ENCODE peak calls at places on chromosomes 16 and 17, in four cellular contexts. One of them, this sample, is unnamed.

GRCh38 chr17:74875155-74875969 is 2.6 kb upstream of the FDXR start:
- DNase-seq in stomach: no peak
- DNase-seq in lung: no peak
- DNase-seq in aorta: no peak
- DNase-seq in this sample: no peak

GRCh38 chr17:57953703-57954420 is 1.4 kb downstream of the CUEDC1 start:
- DNase-seq in aorta: no peak
- DNase-seq in stomach: no peak
- DNase-seq in lung: no peak
- DNase-seq in this sample: no peak

GRCh38 chr16:27169511-27170071 is 33.7 kb upstream of the KDM8 start:
- DNase-seq in stomach: peak; percentile 40
- DNase-seq in lung: no peak
- DNase-seq in aorta: peak; percentile 55
- DNase-seq in this sample: no peak

GRCh38 chr16:25063102-25063501 is 47.9 kb upstream of the ARHGAP17 start:
- DNase-seq in lung: no peak
- DNase-seq in aorta: no peak
- DNase-seq in stomach: no peak
- DNase-seq in this sample: no peak

GRCh38 chr17:12958786-12959185 is 59.0 kb downstream of the ELAC2 start:
- DNase-seq in aorta: no peak
- DNase-seq in stomach: no peak
- DNase-seq in lung: no peak
- DNase-seq in this sample: no peak

GRCh38 chr17:78819402-78819801 is 21.2 kb downstream of the USP36 start:
- DNase-seq in stomach: no peak
- DNase-seq in aorta: no peak
- DNase-seq in lung: no peak
- DNase-seq in this sample: no peak

GRCh38 chr16:89921699-89922476 is 1.3 kb upstream of the TUBB3 start:
- DNase-seq in lung: peak; percentile 73
- DNase-seq in aorta: peak; percentile 96
- DNase-seq in stomach: peak; percentile 58
- DNase-seq in this sample: no peak

GRCh38 chr17:2697611-2698162 is 13.9 kb downstream of the CLUH start:
- DNase-seq in aorta: peak; percentile 38
- DNase-seq in lung: no peak
- DNase-seq in stomach: no peak
- DNase-seq in this sample: no peak

GRCh38 chr17:49742256-49742655 is 21.7 kb downstream of the FAM117A start:
- DNase-seq in aorta: no peak
- DNase-seq in stomach: no peak
- DNase-seq in lung: no peak
- DNase-seq in this sample: no peak

GRCh38 chr17:38890410-38890746 is 20.5 kb downstream of the LASP1 start:
- DNase-seq in stomach: no peak
- DNase-seq in lung: no peak
- DNase-seq in aorta: no peak
- DNase-seq in this sample: no peak

GRCh38 chr17:46995841-46996571 is 17.0 kb upstream of the RPRML start:
- DNase-seq in aorta: no peak
- DNase-seq in stomach: no peak
- DNase-seq in lung: no peak
- DNase-seq in this sample: no peak

GRCh38 chr17:53707546-53707945 is 115.2 kb upstream of the KIF2B start:
- DNase-seq in lung: no peak
- DNase-seq in stomach: no peak
- DNase-seq in aorta: no peak
- DNase-seq in this sample: no peak

GRCh38 chr17:74135391-74136167 is 67.9 kb upstream of the RPL38 start:
- DNase-seq in aorta: no peak
- DNase-seq in stomach: no peak
- DNase-seq in lung: no peak
- DNase-seq in this sample: no peak

GRCh38 chr16:65222049-65222448 is 100.2 kb upstream of the CDH11 start:
- DNase-seq in stomach: no peak
- DNase-seq in aorta: no peak
- DNase-seq in lung: no peak
- DNase-seq in this sample: no peak

GRCh38 chr17:50297407-50297865 is 23.2 kb downstream of the TMEM92 start:
- DNase-seq in lung: peak; percentile 81
- DNase-seq in aorta: peak; percentile 80
- DNase-seq in stomach: peak; percentile 89
- DNase-seq in this sample: no peak

GRCh38 chr17:50364715-50365114 is 8.3 kb downstream of the MRPL27 start:
- DNase-seq in aorta: no peak
- DNase-seq in lung: no peak
- DNase-seq in stomach: no peak
- DNase-seq in this sample: no peak

GRCh38 chr17:58324409-58325288 is 3.9 kb downstream of the TSPOAP1 start:
- DNase-seq in lung: no peak
- DNase-seq in aorta: peak; percentile 67
- DNase-seq in stomach: peak; percentile 69
- DNase-seq in this sample: no peak

GRCh38 chr17:67150826-67151225 is 94.2 kb downstream of the HELZ start:
- DNase-seq in stomach: no peak
- DNase-seq in aorta: no peak
- DNase-seq in lung: no peak
- DNase-seq in this sample: no peak
- H3K36me3 ChIP-seq in stomach: peaks cover 56% of the 10 kb centered on the region
- H3K36me3 ChIP-seq in aorta: no peaks in the 10 kb centered on the region
- H3K36me3 ChIP-seq in lung: peaks cover 12% of the 10 kb centered on the region
- H3K36me3 ChIP-seq in this sample: peaks cover 47% of the 10 kb centered on the region

GRCh38 chr17:17361543-17362511 is 58.7 kb downstream of the NT5M start:
- DNase-seq in aorta: no peak
- DNase-seq in stomach: no peak
- DNase-seq in lung: no peak
- DNase-seq in this sample: no peak
- H3K27ac ChIP-seq in aorta: no peak overlapping the region
- H3K27ac ChIP-seq in stomach: no peak overlapping the region
- H3K27ac ChIP-seq in lung: no peak overlapping the region
- H3K27ac ChIP-seq in this sample: no peak overlapping the region

GRCh38 chr16:57748596-57748995 is 13.0 kb downstream of the KATNB1 start:
- DNase-seq in stomach: no peak
- DNase-seq in aorta: no peak
- DNase-seq in lung: no peak
- DNase-seq in this sample: no peak
- H3K36me3 ChIP-seq in stomach: peaks cover 52% of the 10 kb centered on the region
- H3K36me3 ChIP-seq in aorta: no peaks in the 10 kb centered on the region
- H3K36me3 ChIP-seq in lung: peaks cover 30% of the 10 kb centered on the region
- H3K36me3 ChIP-seq in this sample: peaks cover 72% of the 10 kb centered on the region

DNA sequence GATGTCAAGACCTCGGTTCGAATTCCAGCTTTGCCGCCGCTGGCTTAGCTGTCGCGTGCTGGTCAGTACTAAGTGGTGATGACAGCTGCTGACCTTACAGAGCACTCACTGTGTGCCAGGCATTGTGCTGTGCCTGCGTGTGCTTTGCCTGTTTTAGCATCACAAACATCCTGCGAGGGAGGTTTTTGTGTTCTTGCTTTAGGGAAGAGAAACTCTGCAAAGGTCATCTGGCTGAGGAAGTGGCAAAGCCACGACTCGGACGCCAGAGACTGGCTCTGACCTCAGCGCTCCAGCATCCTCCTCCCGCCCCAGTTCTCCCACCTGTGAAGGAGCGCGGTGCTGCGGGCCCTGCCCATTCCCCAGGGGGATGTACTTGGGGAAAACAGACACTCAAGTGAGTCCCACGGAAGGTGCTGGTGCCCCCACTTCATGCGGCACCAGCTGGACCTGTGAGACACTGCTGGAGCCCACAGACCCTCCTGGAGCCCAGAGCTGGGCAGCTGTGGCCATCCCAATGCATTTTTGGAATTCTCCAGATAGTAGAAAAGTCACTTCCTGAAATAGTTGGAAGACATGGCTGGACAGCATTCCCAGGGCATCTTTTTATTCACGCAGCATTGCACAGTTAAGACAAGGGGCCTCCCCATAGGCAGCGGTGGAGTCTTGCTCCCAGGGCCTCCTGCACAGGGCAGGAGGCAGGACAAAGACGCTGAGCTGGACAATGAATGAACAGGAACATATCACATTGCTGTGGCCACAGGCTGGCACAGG is 20.0 kb upstream of the HERPUD1 start:
- DNase-seq in aorta: peak; percentile 82
- DNase-seq in stomach: peak; percentile 40
- DNase-seq in lung: peak; percentile 33
- DNase-seq in this sample: no peak
- H3K27ac ChIP-seq in aorta: no peak overlapping the region
- H3K27ac ChIP-seq in stomach: peak overlapping the region; percentile 69
- H3K27ac ChIP-seq in lung: peak overlapping the region; percentile 57
- H3K27ac ChIP-seq in this sample: peak overlapping the region; percentile 16

GRCh38 chr16:86429663-86430062 is 80.7 kb upstream of the FOXF1 start:
- DNase-seq in stomach: no peak
- DNase-seq in lung: no peak
- DNase-seq in aorta: no peak
- DNase-seq in this sample: no peak

GRCh38 chr16:86431540-86431939 is 78.8 kb upstream of the FOXF1 start:
- DNase-seq in stomach: no peak
- DNase-seq in aorta: no peak
- DNase-seq in lung: no peak
- DNase-seq in this sample: no peak

GRCh38 chr16:86432048-86432447 is 78.3 kb upstream of the FOXF1 start:
- DNase-seq in stomach: no peak
- DNase-seq in aorta: no peak
- DNase-seq in lung: no peak
- DNase-seq in this sample: no peak

GRCh38 chr16:86432691-86433090 is 77.6 kb upstream of the FOXF1 start:
- DNase-seq in lung: no peak
- DNase-seq in aorta: no peak
- DNase-seq in stomach: peak; percentile 32
- DNase-seq in this sample: no peak

DNA sequence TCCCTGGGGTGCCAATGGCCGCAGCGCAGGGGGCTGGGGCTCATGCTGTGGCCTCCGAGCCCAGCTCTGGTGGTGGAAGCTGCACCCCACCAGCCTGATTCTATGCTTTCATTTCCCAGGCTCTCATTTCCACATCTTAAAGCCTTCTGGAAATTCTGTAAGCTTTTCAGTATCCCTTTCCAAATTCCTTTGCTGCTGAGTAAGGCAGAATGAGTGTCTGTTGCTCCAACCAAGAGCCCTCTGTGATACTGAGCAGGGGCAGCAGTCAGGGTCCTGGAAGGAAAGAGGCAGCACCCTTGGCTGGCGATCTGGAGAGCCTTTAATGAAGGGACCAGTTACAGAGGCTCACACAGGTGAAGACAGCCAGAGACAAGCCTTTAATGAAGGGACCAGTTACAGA is 79.5 kb upstream of the FOXF1 start:
- DNase-seq in aorta: no peak
- DNase-seq in stomach: no peak
- DNase-seq in lung: no peak
- DNase-seq in this sample: no peak
- H3K36me3 ChIP-seq in aorta: no peaks in the 10 kb centered on the region
- H3K36me3 ChIP-seq in stomach: no peaks in the 10 kb centered on the region
- H3K36me3 ChIP-seq in lung: no peaks in the 10 kb centered on the region
- H3K36me3 ChIP-seq in this sample: no peaks in the 10 kb centered on the region

GRCh38 chr16:75024591-75024990 is 25.8 kb downstream of the ZNRF1 start:
- DNase-seq in stomach: no peak
- DNase-seq in lung: no peak
- DNase-seq in aorta: no peak
- DNase-seq in this sample: no peak

GRCh38 chr16:75025766-75026165 is 26.9 kb downstream of the ZNRF1 start:
- DNase-seq in stomach: no peak
- DNase-seq in aorta: no peak
- DNase-seq in lung: no peak
- DNase-seq in this sample: no peak

GRCh38 chr16:75023019-75023418 is 24.2 kb downstream of the ZNRF1 start:
- DNase-seq in stomach: no peak
- DNase-seq in lung: no peak
- DNase-seq in aorta: no peak
- DNase-seq in this sample: no peak

GRCh38 chr16:75022567-75022966 is 23.7 kb downstream of the ZNRF1 start:
- DNase-seq in stomach: no peak
- DNase-seq in aorta: no peak
- DNase-seq in lung: no peak
- DNase-seq in this sample: no peak

GRCh38 chr16:75024182-75024581 is 25.4 kb downstream of the ZNRF1 start:
- DNase-seq in lung: no peak
- DNase-seq in aorta: no peak
- DNase-seq in stomach: no peak
- DNase-seq in this sample: no peak
- H3K27ac ChIP-seq in lung: no peak overlapping the region
- H3K27ac ChIP-seq in aorta: no peak overlapping the region
- H3K27ac ChIP-seq in stomach: no peak overlapping the region
- H3K27ac ChIP-seq in this sample: no peak overlapping the region

DNA sequence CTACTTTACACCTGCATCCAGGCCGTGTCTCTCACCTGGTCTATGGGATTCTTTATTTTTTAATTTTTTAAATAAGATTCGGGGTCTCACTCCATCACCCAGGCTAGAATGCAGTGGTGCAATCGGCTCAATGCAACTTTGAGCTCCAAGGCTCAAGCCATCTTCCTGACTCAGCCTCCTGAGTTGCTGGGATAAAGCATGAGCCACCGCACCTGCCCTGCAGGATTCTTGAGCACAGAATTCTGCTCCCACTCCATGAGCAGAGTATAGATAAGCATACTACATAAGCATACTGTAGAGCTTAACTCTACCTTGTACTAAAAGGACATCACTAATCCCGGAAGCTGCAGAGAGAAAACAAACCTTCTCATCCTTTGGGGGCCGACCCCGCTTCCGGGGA is 15.5 kb downstream of the GLYR1 start:
- DNase-seq in stomach: no peak
- DNase-seq in aorta: no peak
- DNase-seq in lung: no peak
- DNase-seq in this sample: no peak
- H3K36me3 ChIP-seq in stomach: peaks cover 97% of the 10 kb centered on the region
- H3K36me3 ChIP-seq in aorta: peaks cover 10% of the 10 kb centered on the region
- H3K36me3 ChIP-seq in lung: peaks cover 44% of the 10 kb centered on the region
- H3K36me3 ChIP-seq in this sample: peaks cover 96% of the 10 kb centered on the region

GRCh38 chr17:4104506-4104905 is 38.3 kb downstream of the ZZEF1 start:
- DNase-seq in stomach: no peak
- DNase-seq in lung: no peak
- DNase-seq in aorta: no peak
- DNase-seq in this sample: no peak
- H3K27ac ChIP-seq in stomach: no peak overlapping the region
- H3K27ac ChIP-seq in lung: no peak overlapping the region
- H3K27ac ChIP-seq in aorta: no peak overlapping the region
- H3K27ac ChIP-seq in this sample: peak overlapping the region; percentile 76